ENCODE peak calls at places on chromosomes 5 and 9, in five cellular contexts. I is hippocampal formation; C is putamen; Y is activated effector memory CD4-positive, alpha-beta T cell treated with Interleukin-2 at 50 U/mL for 16 hours; W is amniotic stem cell. O is an unnamed sample.

GRCh38 chr5:156394642-156395393 is 67.9 kb downstream of the SGCD start:
- DNase-seq in I (peak; percentile 8), C (peak; percentile 20), Y (no peak), W (no peak), O (peak; percentile 29)

GRCh38 chr9:98432134-98432533 is 176.7 kb upstream of the TBC1D2 start:
- DNase-seq in I (no peak), C (no peak), Y (no peak), W (no peak), O (no peak)

GRCh38 chr5:10233505-10233904 is 16.2 kb downstream of the ATPSCKMT start:
- DNase-seq in I (no peak), C (no peak), Y (no peak), W (peak; percentile 79), O (peak; percentile 28)

GRCh38 chr9:469672-470040 is 255.0 kb downstream of the DOCK8 start:
- DNase-seq in I (no peak), C (no peak), Y (no peak), W (no peak), O (no peak)

GRCh38 chr5:151451626-151452520 is 4.5 kb downstream of the SLC36A1 start:
- DNase-seq in I (no peak), C (no peak), Y (no peak), W (no peak), O (no peak)

GRCh38 chr5:31357038-31357437 is 163.6 kb downstream of the CDH6 start:
- DNase-seq in I (no peak), C (no peak), Y (no peak), W (no peak), O (no peak)

GRCh38 chr9:98995059-98995665 is 51.5 kb downstream of the COL15A1 start:
- DNase-seq in I (no peak), C (no peak), Y (no peak), W (no peak), O (peak; percentile 55)

GRCh38 chr5:72692273-72692672 is 124.2 kb upstream of the TNPO1 start:
- DNase-seq in I (no peak), C (no peak), Y (no peak), W (no peak), O (no peak)

GRCh38 chr9:14418262-14419200 is 104.6 kb upstream of the NFIB start:
- DNase-seq in I (no peak), C (no peak), Y (no peak), W (no peak), O (no peak)

GRCh38 chr5:44387911-44388310 is 1.3 kb downstream of the FGF10 start:
- DNase-seq in I (no peak), C (no peak), Y (no peak), W (no peak), O (no peak)

GRCh38 chr9:134382733-134383132 is 56.5 kb downstream of the RXRA start:
- DNase-seq in I (no peak), C (no peak), Y (no peak), W (no peak), O (no peak)

GRCh38 chr9:123322771-123323481 is 33.1 kb upstream of the CRB2 start:
- DNase-seq in I (no peak), C (no peak), Y (peak; percentile 55), W (no peak), O (no peak)

GRCh38 chr9:137300607-137301085 is 1.4 kb downstream of the NRARP start:
- DNase-seq in I (no peak), C (no peak), Y (no peak), W (no peak), O (peak; percentile 45)